ENCODE peak calls at places on chromosome 14, in six cellular contexts. One of them, this sample, is unnamed. For H3K9me3, the result is how much of the 10 kb centered on the place peaks cover.

GRCh38 chr14:47012533-47012932 is 361.0 kb upstream of the RPL10L start:
- DNase-seq in GM23248: no peak
- DNase-seq in neural progenitor cell: no peak
- DNase-seq in MM.1S: no peak
- DNase-seq in SK-N-SH: no peak
- DNase-seq in HCT116: no peak
- DNase-seq in this sample: peak

GRCh38 chr14:68541128-68541896 is 251.6 kb downstream of the ZFP36L1 start:
- DNase-seq in GM23248: no peak
- DNase-seq in neural progenitor cell: no peak
- DNase-seq in MM.1S: no peak
- DNase-seq in SK-N-SH: no peak
- DNase-seq in HCT116: no peak
- DNase-seq in this sample: no peak

GRCh38 chr14:87955501-87955900 is 37.5 kb downstream of the GALC start:
- DNase-seq in GM23248: no peak
- DNase-seq in neural progenitor cell: no peak
- DNase-seq in MM.1S: no peak
- DNase-seq in SK-N-SH: no peak
- DNase-seq in HCT116: no peak
- DNase-seq in this sample: no peak

GRCh38 chr14:98853063-98853729 is 418.8 kb downstream of the BCL11B start:
- DNase-seq in GM23248: no peak
- DNase-seq in neural progenitor cell: no peak
- DNase-seq in MM.1S: no peak
- DNase-seq in SK-N-SH: no peak
- DNase-seq in HCT116: no peak
- DNase-seq in this sample: no peak

GRCh38 chr14:106039400-106039799 is 513.0 kb downstream of the TMEM121 start:
- DNase-seq in GM23248: no peak
- DNase-seq in neural progenitor cell: no peak
- DNase-seq in MM.1S: no peak
- DNase-seq in SK-N-SH: peak
- DNase-seq in HCT116: peak
- DNase-seq in this sample: peak

GRCh38 chr14:64536488-64537245 is 3.9 kb upstream of the HSPA2 start:
- DNase-seq in GM23248: peak
- DNase-seq in neural progenitor cell: no peak
- DNase-seq in MM.1S: no peak
- DNase-seq in SK-N-SH: no peak
- DNase-seq in HCT116: no peak
- DNase-seq in this sample: no peak

GRCh38 chr14:61406670-61407069 is 85.3 kb downstream of the PRKCH start:
- DNase-seq in GM23248: no peak
- DNase-seq in neural progenitor cell: no peak
- DNase-seq in MM.1S: no peak
- DNase-seq in SK-N-SH: no peak
- DNase-seq in HCT116: no peak
- DNase-seq in this sample: no peak

GRCh38 chr14:55581011-55581806 is 1.2 kb downstream of the KTN1 start:
- DNase-seq in GM23248: peak
- DNase-seq in neural progenitor cell: no peak
- DNase-seq in MM.1S: peak
- DNase-seq in SK-N-SH: peak
- DNase-seq in HCT116: no peak
- DNase-seq in this sample: peak

GRCh38 chr14:40218282-40218941 is 786.2 kb upstream of the FBXO33 start:
- DNase-seq in GM23248: no peak
- DNase-seq in neural progenitor cell: no peak
- DNase-seq in MM.1S: peak
- DNase-seq in SK-N-SH: no peak
- DNase-seq in HCT116: no peak
- DNase-seq in this sample: peak

GRCh38 chr14:40219032-40219431 is 786.8 kb upstream of the FBXO33 start:
- DNase-seq in GM23248: no peak
- DNase-seq in neural progenitor cell: no peak
- DNase-seq in MM.1S: no peak
- DNase-seq in SK-N-SH: no peak
- DNase-seq in HCT116: no peak
- DNase-seq in this sample: no peak

GRCh38 chr14:40222996-40223395 is 790.8 kb upstream of the FBXO33 start:
- DNase-seq in GM23248: no peak
- DNase-seq in neural progenitor cell: no peak
- DNase-seq in MM.1S: no peak
- DNase-seq in SK-N-SH: no peak
- DNase-seq in HCT116: no peak
- DNase-seq in this sample: no peak

GRCh38 chr14:40216976-40217375 is 784.7 kb upstream of the FBXO33 start:
- DNase-seq in GM23248: no peak
- DNase-seq in neural progenitor cell: no peak
- DNase-seq in MM.1S: no peak
- DNase-seq in SK-N-SH: no peak
- DNase-seq in HCT116: no peak
- DNase-seq in this sample: no peak

GRCh38 chr14:40221428-40221827 is 789.2 kb upstream of the FBXO33 start:
- DNase-seq in GM23248: no peak
- DNase-seq in neural progenitor cell: no peak
- DNase-seq in MM.1S: no peak
- DNase-seq in SK-N-SH: no peak
- DNase-seq in HCT116: no peak
- DNase-seq in this sample: peak
- H3K9ac ChIP-seq in GM23248: no peak
- H3K9ac ChIP-seq in neural progenitor cell: no peak
- H3K9ac ChIP-seq in MM.1S: no peak
- H3K9ac ChIP-seq in SK-N-SH: no peak
- H3K9ac ChIP-seq in HCT116: no peak
- H3K9ac ChIP-seq in this sample: peak

DNA sequence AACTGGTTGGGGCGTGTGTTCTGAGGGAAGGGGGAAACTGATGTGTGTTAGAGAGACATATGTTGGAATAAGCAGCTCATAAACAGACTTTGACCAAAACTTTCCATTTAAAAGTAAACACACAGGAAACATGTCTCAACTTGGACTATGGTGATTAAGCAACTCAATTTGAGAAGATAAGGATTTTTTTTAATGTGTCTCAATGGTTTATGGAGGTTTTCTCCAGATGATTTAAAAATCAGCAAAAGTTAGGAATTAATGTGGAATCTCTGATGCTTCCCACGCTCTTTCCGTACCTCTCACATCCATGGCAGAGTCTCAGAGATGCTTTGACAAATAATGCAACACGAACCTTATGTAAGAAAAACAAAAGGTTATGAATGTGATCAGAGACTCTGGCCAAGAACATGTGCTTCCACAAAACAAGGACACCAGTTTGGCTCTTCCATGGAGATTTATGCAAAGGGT is 76.8 kb downstream of the FOXN3 start:
- DNase-seq in GM23248: peak
- DNase-seq in neural progenitor cell: no peak
- DNase-seq in MM.1S: no peak
- DNase-seq in SK-N-SH: no peak
- DNase-seq in HCT116: no peak
- DNase-seq in this sample: no peak
- TF ChIP-seq EZH2phosphoT487 in GM23248: no peak
- TF ChIP-seq EZH2phosphoT487 in neural progenitor cell: no peak
- TF ChIP-seq EZH2phosphoT487 in MM.1S: no peak
- TF ChIP-seq EZH2phosphoT487 in SK-N-SH: no peak
- TF ChIP-seq EZH2phosphoT487 in HCT116: no peak
- TF ChIP-seq EZH2phosphoT487 in this sample: no peak

GRCh38 chr14:85531141-85531593 is 1.2 kb downstream of the FLRT2 start:
- DNase-seq in GM23248: peak
- DNase-seq in neural progenitor cell: peak
- DNase-seq in MM.1S: no peak
- DNase-seq in SK-N-SH: peak
- DNase-seq in HCT116: no peak
- DNase-seq in this sample: no peak
- H3K9me3 ChIP-seq in GM23248: under half
- H3K9me3 ChIP-seq in neural progenitor cell: under half
- H3K9me3 ChIP-seq in MM.1S: under half
- H3K9me3 ChIP-seq in SK-N-SH: under half
- H3K9me3 ChIP-seq in HCT116: under half
- H3K9me3 ChIP-seq in this sample: under half

GRCh38 chr14:95508377-95508776 is 8.1 kb downstream of the SYNE3 start:
- DNase-seq in GM23248: no peak
- DNase-seq in neural progenitor cell: no peak
- DNase-seq in MM.1S: no peak
- DNase-seq in SK-N-SH: no peak
- DNase-seq in HCT116: no peak
- DNase-seq in this sample: no peak
- H3K9ac ChIP-seq in GM23248: no peak
- H3K9ac ChIP-seq in neural progenitor cell: no peak
- H3K9ac ChIP-seq in MM.1S: no peak
- H3K9ac ChIP-seq in SK-N-SH: no peak
- H3K9ac ChIP-seq in HCT116: no peak
- H3K9ac ChIP-seq in this sample: no peak

This sample was measured in PC-3.